ENCODE peak calls at places on chromosome 1, in eight cellular contexts. X is CD8-positive, alpha-beta T cell; F is prostate gland; O is NB4; S is AG09309; Z is D721Med; W is uterus; V is tibial artery. T is an unnamed sample.

GRCh38 chr1:35555601-35556477 is 1.4 kb downstream of the KIAA0319L start:
- DNase-seq in S (peak), F (no peak), V (no peak), Z (no peak), X (no peak), O (no peak), W (no peak), T (no peak)

GRCh38 chr1:31548899-31549806 is 27.2 kb upstream of the TINAGL1 start:
- DNase-seq in F (peak), Z (peak), V (peak), S (no peak), W (peak), O (peak), X (peak), T (peak)

GRCh38 chr1:79197421-79197820 is 190.9 kb upstream of the ADGRL4 start:
- DNase-seq in X (no peak), F (no peak), W (no peak), Z (no peak), V (no peak), O (peak), S (no peak), T (no peak)

GRCh38 chr1:54378157-54378883 is 27.9 kb downstream of the SSBP3 start:
- DNase-seq in O (no peak), S (no peak), Z (no peak), X (no peak), V (no peak), W (no peak), F (no peak), T (no peak)

GRCh38 chr1:108712605-108713150 is at the start of gene FNDC7:
- DNase-seq in W (no peak), X (no peak), S (no peak), Z (no peak), V (no peak), O (no peak), F (no peak), T (no peak)

GRCh38 chr1:246836647-246837046 is 95.1 kb downstream of the AHCTF1 start:
- DNase-seq in W (no peak), X (no peak), O (peak), V (no peak), Z (no peak), S (no peak), F (no peak), T (no peak)

GRCh38 chr1:19113362-19114092 is 96.5 kb downstream of the UBR4 start:
- DNase-seq in Z (no peak), V (no peak), F (no peak), S (no peak), W (no peak), X (peak), O (peak), T (peak)

GRCh38 chr1:93616221-93616995 is 65.2 kb downstream of the BCAR3 start:
- DNase-seq in S (no peak), X (no peak), F (no peak), O (no peak), W (no peak), V (no peak), Z (no peak), T (no peak)

GRCh38 chr1:230112131-230112701 is 45.2 kb downstream of the GALNT2 start:
- DNase-seq in O (peak), W (no peak), X (no peak), Z (peak), V (no peak), F (no peak), S (no peak), T (no peak)

GRCh38 chr1:178941849-178942248 is 71.0 kb upstream of the ANGPTL1 start:
- DNase-seq in W (no peak), F (no peak), X (peak), Z (no peak), O (peak), V (no peak), S (no peak), T (no peak)

GRCh38 chr1:42258218-42258617 is 76.8 kb downstream of the FOXJ3 start:
- DNase-seq in F (no peak), O (no peak), X (no peak), V (no peak), S (no peak), W (no peak), Z (no peak), T (no peak)

GRCh38 chr1:78045850-78046778 is at the start of gene GIPC2:
- DNase-seq in S (no peak), X (no peak), W (no peak), V (no peak), Z (no peak), O (no peak), F (no peak), T (no peak)

GRCh38 chr1:75672528-75673393 is 51.7 kb upstream of the ACADM start:
- DNase-seq in V (no peak), W (no peak), S (peak), Z (no peak), X (no peak), O (peak), F (no peak), T (peak)

GRCh38 chr1:162070094-162070748 is 730 bp downstream of the NOS1AP start:
- DNase-seq in W (no peak), Z (no peak), F (peak), O (peak), S (no peak), X (peak), V (no peak), T (no peak)

GRCh38 chr1:6414881-6415280 is 4.8 kb downstream of the HES2 start:
- DNase-seq in O (no peak), X (no peak), Z (no peak), S (no peak), V (no peak), F (no peak), W (no peak), T (no peak)

GRCh38 chr1:41700581-41700980 is 216.1 kb upstream of the EDN2 start:
- DNase-seq in Z (no peak), F (no peak), S (no peak), W (no peak), O (no peak), X (no peak), V (no peak), T (no peak)

GRCh38 chr1:65894738-65895605 is 102.3 kb downstream of the PDE4B start:
- DNase-seq in F (no peak), X (no peak), S (no peak), Z (no peak), O (no peak), W (no peak), V (no peak), T (no peak)

GRCh38 chr1:228007054-228007800 is 429 bp downstream of the WNT3A start:
- DNase-seq in O (no peak), Z (peak), V (no peak), X (peak), W (peak), F (no peak), S (no peak), T (no peak)

GRCh38 chr1:61692155-61692783 is 32.7 kb downstream of the TM2D1 start:
- DNase-seq in W (no peak), Z (no peak), O (no peak), V (no peak), F (peak), S (no peak), X (no peak), T (peak)

GRCh38 chr1:234369033-234369430 is 4.2 kb upstream of the COA6 start:
- DNase-seq in Z (no peak), F (no peak), O (no peak), W (no peak), S (no peak), V (no peak), X (no peak), T (no peak)

GRCh38 chr1:28163496-28164120 is 12.9 kb downstream of the PTAFR start:
- DNase-seq in X (no peak), F (no peak), V (no peak), O (no peak), S (no peak), W (no peak), Z (no peak), T (no peak)

GRCh38 chr1:26094076-26094669 is 17.5 kb upstream of the PDIK1L start:
- DNase-seq in F (no peak), V (no peak), O (no peak), X (no peak), Z (no peak), W (no peak), S (no peak), T (no peak)

GRCh38 chr1:28122183-28122582 is 33.8 kb upstream of the EYA3 start:
- DNase-seq in F (no peak), O (no peak), V (no peak), X (no peak), Z (no peak), W (no peak), S (no peak), T (no peak)

GRCh38 chr1:214603819-214604252 is 841 bp downstream of the CENPF start:
- DNase-seq in F (no peak), W (no peak), Z (no peak), V (no peak), X (no peak), S (no peak), O (peak), T (no peak)

GRCh38 chr1:8374812-8375211 is 56.9 kb downstream of the SLC45A1 start:
- DNase-seq in Z (no peak), F (no peak), X (no peak), W (peak), S (no peak), O (peak), V (no peak), T (no peak)

GRCh38 chr1:221837886-221838285 is 96.0 kb upstream of the DUSP10 start:
- DNase-seq in V (no peak), F (no peak), W (no peak), X (no peak), O (no peak), Z (no peak), S (no peak), T (no peak)

DNA sequence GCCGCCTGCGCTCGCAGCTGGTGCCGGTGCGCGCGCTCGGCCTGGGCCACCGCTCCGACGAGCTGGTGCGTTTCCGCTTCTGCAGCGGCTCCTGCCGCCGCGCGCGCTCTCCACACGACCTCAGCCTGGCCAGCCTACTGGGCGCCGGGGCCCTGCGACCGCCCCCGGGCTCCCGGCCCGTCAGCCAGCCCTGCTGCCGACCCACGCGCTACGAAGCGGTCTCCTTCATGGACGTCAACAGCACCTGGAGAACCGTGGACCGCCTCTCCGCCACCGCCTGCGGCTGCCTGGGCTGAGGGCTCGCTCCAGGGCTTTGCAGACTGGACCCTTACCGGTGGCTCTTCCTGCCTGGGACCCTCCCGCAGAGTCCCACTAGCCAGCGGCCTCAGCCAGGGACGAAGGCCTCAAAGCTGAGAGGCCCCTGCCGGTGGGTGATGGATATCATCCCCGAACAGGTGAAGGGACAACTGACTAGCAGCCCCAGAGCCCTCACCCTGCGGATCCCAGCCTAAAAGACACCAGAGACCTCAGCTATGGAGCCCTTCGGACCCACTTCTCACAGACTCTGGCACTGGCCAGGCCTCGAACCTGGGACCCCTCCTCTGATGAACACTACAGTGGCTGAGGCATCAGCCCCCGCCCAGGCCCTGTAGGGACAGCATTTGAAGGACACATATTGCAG is 3.0 kb downstream of the ARTN start:
- DNase-seq in W (no peak), O (peak), V (no peak), F (no peak), X (no peak), S (no peak), Z (no peak), T (no peak)
- TF ChIP-seq CTCF in W (no peak), O (no peak), V (no peak), F (no peak), X (no peak), S (peak), Z (no peak), T (no peak)

GRCh38 chr1:112508242-112509004 is at the start of gene WNT2B:
- DNase-seq in V (no peak), O (peak), Z (peak), X (peak), W (no peak), S (no peak), F (no peak), T (no peak)
- TF ChIP-seq CTCF in V (no peak), O (no peak), Z (no peak), X (no peak), W (peak), S (no peak), F (no peak), T (no peak)

DNA sequence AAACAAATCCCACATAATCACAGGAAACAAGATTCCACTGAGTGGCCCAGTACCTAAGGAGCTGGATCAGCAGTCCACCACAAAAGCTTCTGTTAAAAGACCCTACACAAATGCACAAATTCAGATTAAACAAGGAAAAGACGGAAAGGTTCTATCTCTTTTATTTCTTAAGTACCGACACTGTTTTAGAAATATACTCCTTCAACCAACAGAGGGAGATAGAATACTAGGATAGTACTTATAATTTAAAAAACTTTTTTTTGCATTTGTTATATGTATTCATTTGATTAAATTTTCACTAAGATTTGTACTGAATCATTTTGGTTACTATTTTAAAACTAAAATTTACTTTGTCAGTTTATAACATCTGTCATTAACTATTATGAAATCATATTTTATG is 12.5 kb downstream of the CDC7 start:
- DNase-seq in V (no peak), W (no peak), F (no peak), Z (no peak), O (no peak), S (no peak), X (no peak), T (no peak)
- TF ChIP-seq CTCF in V (peak), W (peak), F (no peak), Z (peak), O (no peak), S (peak), X (peak), T (no peak)

GRCh38 chr1:171233183-171233582 is 15.1 kb upstream of the FMO1 start:
- DNase-seq in O (peak), S (no peak), Z (no peak), F (no peak), X (no peak), V (no peak), W (no peak), T (no peak)
- TF ChIP-seq CTCF in O (no peak), S (no peak), Z (no peak), F (no peak), X (no peak), V (no peak), W (no peak), T (no peak)